ENCODE peak calls at places on chromosome 4, in four cellular contexts. W is NT2/D1; B is CD8-positive, alpha-beta memory T cell; C is lung. O is an unnamed sample. For H3K36me3, the result is how much of the 10 kb centered on the place peaks cover.

GRCh38 chr4:69467797-69468196 is 27.9 kb downstream of the UGT2B4 start:
- DNase-seq in C (no peak), W (peak), B (no peak), O (no peak)

GRCh38 chr4:3630136-3630933 is 98.1 kb upstream of the LRPAP1 start:
- DNase-seq in W (no peak), C (no peak), B (peak), O (no peak)

GRCh38 chr4:42555828-42556227 is 101.1 kb downstream of the ATP8A1 start:
- DNase-seq in B (no peak), W (no peak), C (no peak), O (no peak)

GRCh38 chr4:8575457-8575856 is 4.7 kb upstream of the GPR78 start:
- DNase-seq in C (no peak), W (no peak), B (no peak), O (no peak)

GRCh38 chr4:89492476-89493110 is 185.0 kb upstream of the GPRIN3 start:
- DNase-seq in W (no peak), B (no peak), C (no peak), O (no peak)

GRCh38 chr4:148643851-148644250 is 201.6 kb upstream of the NR3C2 start:
- DNase-seq in W (no peak), C (no peak), B (no peak), O (no peak)

GRCh38 chr4:80459918-80460473 is 124.5 kb downstream of the CFAP299 start:
- DNase-seq in B (no peak), W (no peak), C (no peak), O (no peak)

GRCh38 chr4:155039162-155039561 is 169.3 kb upstream of the NPY2R start:
- DNase-seq in C (no peak), B (no peak), W (no peak), O (no peak)

GRCh38 chr4:159105063-159105414 is 2.2 kb downstream of the RAPGEF2 start:
- DNase-seq in B (no peak), W (no peak), C (no peak), O (no peak)

GRCh38 chr4:59537231-59537886 is 1662.8 kb upstream of the ADGRL3 start:
- DNase-seq in B (no peak), W (no peak), C (no peak), O (no peak)

GRCh38 chr4:80732010-80732409 is 298.5 kb upstream of the BMP3 start:
- DNase-seq in B (no peak), C (no peak), W (no peak), O (no peak)

GRCh38 chr4:44447563-44448504 is 775 bp downstream of the KCTD8 start:
- DNase-seq in B (peak), W (no peak), C (no peak), O (no peak)

GRCh38 chr4:181478675-181479074 is 764.5 kb upstream of the TENM3 start:
- DNase-seq in B (no peak), C (no peak), W (no peak), O (no peak)

GRCh38 chr4:95181446-95182306 is 367.1 kb downstream of the UNC5C start:
- DNase-seq in W (peak), C (no peak), B (no peak), O (peak)

GRCh38 chr4:47373729-47374128 is 89.8 kb downstream of the COMMD8 start:
- DNase-seq in W (no peak), B (no peak), C (no peak), O (no peak)

GRCh38 chr4:62399242-62399641 is 1199.1 kb downstream of the ADGRL3 start:
- DNase-seq in C (no peak), W (no peak), B (no peak), O (no peak)

GRCh38 chr4:42865572-42866189 is 26.8 kb upstream of the GRXCR1 start:
- DNase-seq in W (peak), B (no peak), C (peak), O (peak)

GRCh38 chr4:1244978-1245471 is 3.9 kb downstream of the CTBP1 start:
- DNase-seq in C (no peak), W (no peak), B (no peak), O (peak)

GRCh38 chr4:65089666-65090065 is 580.6 kb downstream of the EPHA5 start:
- DNase-seq in W (no peak), C (no peak), B (no peak), O (peak)

GRCh38 chr4:88522702-88523324 is 763 bp downstream of the PYURF start:
- DNase-seq in W (no peak), C (no peak), B (no peak), O (no peak)

GRCh38 chr4:86058621-86059020 is 301.2 kb downstream of the MAPK10 start:
- DNase-seq in C (no peak), B (no peak), W (no peak), O (no peak)

GRCh38 chr4:102139132-102139573 is 206.1 kb downstream of the SLC39A8 start:
- DNase-seq in C (no peak), W (no peak), B (no peak), O (no peak)

GRCh38 chr4:104728380-104729122 is 233.9 kb upstream of the CXXC4 start:
- DNase-seq in C (no peak), B (no peak), W (no peak), O (no peak)

GRCh38 chr4:121818215-121818614 is 5.5 kb downstream of the CCNA2 start:
- DNase-seq in B (no peak), C (no peak), W (no peak), O (no peak)

GRCh38 chr4:121822047-121822446 is 1.6 kb downstream of the CCNA2 start:
- DNase-seq in B (no peak), C (no peak), W (no peak), O (no peak)

GRCh38 chr4:121817701-121818100 is 6.0 kb downstream of the CCNA2 start:
- DNase-seq in W (no peak), C (no peak), B (no peak), O (no peak)

GRCh38 chr4:121817006-121817405 is 6.7 kb downstream of the CCNA2 start:
- DNase-seq in C (no peak), B (no peak), W (no peak), O (no peak)

GRCh38 chr4:121819216-121819980 is 4.3 kb downstream of the CCNA2 start:
- DNase-seq in C (no peak), W (no peak), B (no peak), O (peak)
- H3K36me3 ChIP-seq in C (under half), W (half or more), B (under half), O (half or more)

DNA sequence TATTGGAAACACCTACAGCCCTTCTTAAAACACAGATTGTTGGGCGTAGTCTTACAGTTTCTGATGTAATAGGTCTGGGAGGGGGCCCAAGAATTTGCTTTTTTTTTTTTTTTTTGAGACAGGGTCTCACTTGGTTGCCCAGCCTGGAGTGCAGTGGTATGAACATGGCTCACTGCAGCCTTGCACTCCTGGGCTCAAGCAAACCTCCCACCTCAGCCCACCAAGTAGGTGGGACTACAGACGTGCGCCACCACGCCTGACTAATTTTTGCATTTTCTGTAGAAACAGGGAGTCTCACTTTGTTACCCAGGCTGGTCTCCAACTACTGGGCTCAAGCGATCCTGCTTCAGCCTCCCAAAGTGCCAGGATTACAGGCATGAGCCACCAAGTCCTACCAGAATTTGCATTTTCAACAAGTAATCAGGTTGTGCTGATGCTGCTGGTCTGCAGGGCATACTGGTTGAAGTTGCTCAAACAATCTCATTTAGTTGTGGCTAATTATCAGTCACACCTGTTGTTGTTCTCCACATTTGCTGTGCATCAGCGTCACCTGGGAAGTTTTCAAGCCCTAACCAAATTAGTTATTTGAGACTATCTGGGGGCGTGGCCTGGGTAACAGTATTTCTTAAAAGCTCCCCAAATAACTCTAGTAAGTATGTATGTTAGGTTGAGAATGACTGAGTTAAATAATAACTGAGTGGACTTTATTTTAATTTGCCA is 13.9 kb downstream of the TMEM154 start:
- DNase-seq in W (no peak), C (no peak), B (no peak), O (no peak)
- H3K36me3 ChIP-seq in W (under half), C (under half), B (under half), O (under half)

GRCh38 chr4:36138221-36138620 is 106.1 kb downstream of the ARAP2 start:
- DNase-seq in B (no peak), W (no peak), C (no peak), O (peak)
- H3K36me3 ChIP-seq in B (under half), W (under half), C (under half), O (under half)

GRCh38 chr4:168924648-168925047 is 85.4 kb downstream of the CBR4 start:
- DNase-seq in B (no peak), C (no peak), W (no peak), O (no peak)
- H3K36me3 ChIP-seq in B (under half), C (under half), W (half or more), O (under half)

GRCh38 chr4:82429728-82430192 is 502 bp downstream of the HNRNPDL start:
- DNase-seq in W (no peak), C (no peak), B (peak), O (no peak)

GRCh38 chr4:82431026-82431745 is 796 bp downstream of the ENOPH1 start:
- DNase-seq in B (peak), C (peak), W (no peak), O (no peak)

GRCh38 chr4:82430193-82431025 is at the start of the genes ENOPH1 and HNRNPDL:
- DNase-seq in C (peak), W (peak), B (peak), O (peak)

GRCh38 chr4:82428969-82429727 is 1.1 kb downstream of the HNRNPDL start:
- DNase-seq in W (peak), C (peak), B (peak), O (peak)

DNA sequence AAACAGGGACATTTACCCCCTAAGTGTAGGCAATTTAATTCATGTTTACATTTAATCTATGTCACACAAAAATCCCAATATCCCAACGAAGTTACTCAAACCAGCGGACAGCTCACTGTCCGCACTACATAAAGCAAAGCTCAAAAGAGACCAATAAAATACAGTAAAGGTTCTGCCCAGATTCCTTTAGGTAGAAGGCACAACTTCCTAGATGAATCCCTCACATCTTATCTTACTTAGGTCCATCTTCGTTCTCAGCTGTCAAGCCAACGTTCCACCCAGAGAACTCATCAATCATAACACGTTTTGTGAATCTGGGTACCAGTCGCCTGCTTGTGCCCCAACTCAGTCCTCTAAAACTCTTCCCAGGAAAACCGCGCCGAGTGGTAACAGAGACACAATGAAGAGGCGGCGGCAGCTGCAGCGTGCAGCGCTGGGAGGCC is 1.7 kb downstream of the HNRNPDL start:
- DNase-seq in C (no peak), B (no peak), W (no peak), O (no peak)
- H3K36me3 ChIP-seq in C (under half), B (under half), W (half or more), O (half or more)

GRCh38 chr4:118738999-118739690 is 54.0 kb downstream of the METTL14 start:
- DNase-seq in W (peak), C (no peak), B (no peak), O (peak)
- H3K36me3 ChIP-seq in W (half or more), C (under half), B (under half), O (under half)

GRCh38 chr4:39502034-39502658 is 25.1 kb downstream of the UGDH start:
- DNase-seq in W (no peak), C (no peak), B (no peak), O (no peak)
- H3K36me3 ChIP-seq in W (half or more), C (under half), B (under half), O (half or more)

GRCh38 chr4:24570574-24571236 is 13.6 kb downstream of the DHX15 start:
- DNase-seq in W (no peak), B (no peak), C (no peak), O (no peak)
- H3K36me3 ChIP-seq in W (half or more), B (under half), C (under half), O (half or more)

GRCh38 chr4:82850684-82851083 is 40.3 kb downstream of the SEC31A start:
- DNase-seq in C (no peak), B (no peak), W (no peak), O (no peak)
- H3K36me3 ChIP-seq in C (under half), B (under half), W (half or more), O (half or more)

GRCh38 chr4:145769450-145770037 is 89.6 kb downstream of the C4orf51 start:
- DNase-seq in C (no peak), W (no peak), B (no peak), O (no peak)
- H3K36me3 ChIP-seq in C (under half), W (under half), B (under half), O (under half)